ENCODE peak calls at places on chromosome 9, in six cellular contexts. M is endothelial cell of umbilical vein, S is PC-3, W is lower lobe of right lung, O is uterus, D is HCT116. Y is an unnamed sample. For H3K4me1, the result is how much of the 10 kb centered on the place peaks cover.

GRCh38 chr9:72576087-72576486 is 54.7 kb downstream of the TMC1 start:
- DNase-seq in M (no peak), S (no peak), D (no peak), W (no peak), O (no peak), Y (no peak)

GRCh38 chr9:137305060-137305787 is 3.2 kb upstream of the NRARP start:
- DNase-seq in D (no peak), O (peak), W (peak), M (peak), S (no peak), Y (peak)

GRCh38 chr9:116342071-116342470 is 188.5 kb downstream of the PAPPA start:
- DNase-seq in D (no peak), M (no peak), O (no peak), W (no peak), S (no peak), Y (no peak)

GRCh38 chr9:82275531-82275930 is 287.0 kb downstream of the SPATA31D1 start:
- DNase-seq in M (no peak), W (no peak), D (no peak), S (no peak), O (no peak), Y (no peak)

GRCh38 chr9:111463036-111463435 is 21.1 kb downstream of the ECPAS start:
- DNase-seq in S (no peak), W (no peak), D (no peak), M (no peak), O (no peak), Y (no peak)

GRCh38 chr9:101479337-101480045 is 43.9 kb upstream of the ALDOB start:
- DNase-seq in W (no peak), M (no peak), D (no peak), O (no peak), S (no peak), Y (peak)

GRCh38 chr9:137772281-137772873 is 105.2 kb upstream of the CACNA1B start:
- DNase-seq in W (no peak), O (no peak), S (no peak), M (no peak), D (no peak), Y (no peak)

GRCh38 chr9:126326228-126327015 is at the start of gene MVB12B:
- DNase-seq in W (peak), S (peak), O (peak), M (peak), D (no peak), Y (peak)

GRCh38 chr9:127780126-127780885 is 1.8 kb upstream of the SH2D3C start:
- DNase-seq in W (no peak), D (no peak), M (no peak), O (no peak), S (no peak), Y (no peak)
- H3K4me1 ChIP-seq in W (half or more), D (under half), M (under half), O (under half), S (under half), Y (under half)

GRCh38 chr9:13470836-13471235 is 191.3 kb upstream of the MPDZ start:
- DNase-seq in M (no peak), W (no peak), S (no peak), D (no peak), O (no peak), Y (no peak)
- TF ChIP-seq CTCF in M (no peak), W (no peak), S (no peak), D (no peak), O (no peak), Y (no peak)

GRCh38 chr9:133509179-133510083 is 15.3 kb downstream of the MYMK start:
- DNase-seq in D (no peak), W (no peak), O (no peak), S (peak), M (no peak), Y (peak)
- H3K4me3 ChIP-seq in D (no peak), W (no peak), O (no peak), S (peak), M (no peak), Y (no peak)

DNA sequence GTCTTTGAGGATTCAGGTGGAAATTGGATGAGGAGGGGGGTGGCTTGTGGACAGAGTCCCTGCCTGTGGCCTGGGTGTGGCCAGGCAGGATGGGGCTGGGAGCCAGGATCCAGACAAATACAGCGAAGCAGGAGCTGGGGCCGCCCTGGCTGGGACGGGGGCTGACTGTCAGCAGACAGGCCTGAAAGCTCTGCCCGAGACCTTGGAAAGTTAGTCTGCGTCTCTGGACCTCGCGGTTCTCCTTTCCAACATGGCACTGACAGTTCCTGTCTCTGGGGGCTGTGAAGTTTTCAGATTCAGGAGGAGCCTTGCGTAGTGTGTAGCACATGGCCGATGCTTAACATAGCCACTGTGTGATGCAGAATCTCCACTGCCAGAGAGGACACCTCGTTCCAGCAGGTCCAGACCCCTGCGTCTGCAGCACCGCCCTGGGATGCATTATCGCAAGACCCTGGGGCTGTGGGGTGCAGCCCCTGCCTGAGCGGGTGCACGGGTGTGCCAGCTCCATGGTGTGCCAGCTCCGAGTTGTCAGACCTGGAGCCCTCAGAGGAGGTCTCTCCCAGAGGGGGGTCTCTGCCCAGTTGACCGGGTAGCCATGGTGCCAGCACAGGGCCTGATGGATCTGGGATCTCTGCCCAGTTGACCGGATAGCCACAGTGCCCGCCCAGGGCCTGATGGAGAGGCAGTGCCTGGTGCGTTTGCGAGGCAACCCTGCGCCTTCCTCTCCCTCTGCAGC is 89.3 kb downstream of the COL5A1 start:
- DNase-seq in S (no peak), D (no peak), O (no peak), M (no peak), W (no peak), Y (no peak)
- H3K4me1 ChIP-seq in S (under half), D (under half), O (under half), M (under half), W (under half), Y (under half)

GRCh38 chr9:132194508-132194907 is 32.6 kb downstream of the NTNG2 start:
- DNase-seq in W (no peak), S (no peak), D (no peak), M (no peak), O (no peak), Y (no peak)
- TF ChIP-seq CTCF in W (no peak), S (no peak), D (no peak), M (no peak), O (no peak), Y (no peak)

Y was measured in mucosa of descending colon.